ENCODE peak calls at places on chromosome 16, in seven cellular contexts. H is neural progenitor cell, T is GM23338, D is H1, E is astrocyte, V is MM.1S, Y is IMR-90. B is an unnamed sample. For H4K20me1, the result is how much of the 10 kb centered on the place peaks cover.

GRCh38 chr16:74691093-74691855 is 9.4 kb downstream of the MLKL start:
- DNase-seq in H (no peak), T (no peak), D (no peak), E (no peak), V (no peak), Y (peak), B (peak)

GRCh38 chr16:46555981-46556380 is 65.2 kb downstream of the SHCBP1 start:
- DNase-seq in H (no peak), T (no peak), D (no peak), E (no peak), V (no peak), Y (peak), B (peak)

GRCh38 chr16:56414366-56414765 is 11.0 kb downstream of the AMFR start:
- DNase-seq in H (no peak), T (no peak), D (no peak), E (no peak), V (no peak), Y (no peak), B (no peak)

GRCh38 chr16:14475370-14476139 is 154.5 kb downstream of the PARN start:
- DNase-seq in H (no peak), T (no peak), D (no peak), E (peak), V (no peak), Y (peak), B (peak)

GRCh38 chr16:26709175-26709574 is 357.6 kb upstream of the C16orf82 start:
- DNase-seq in H (no peak), T (peak), D (no peak), E (no peak), V (peak), Y (no peak), B (no peak)

GRCh38 chr16:88477631-88478030 is 24.6 kb downstream of the ZFPM1 start:
- DNase-seq in H (no peak), T (no peak), D (no peak), E (no peak), V (no peak), Y (no peak), B (no peak)

GRCh38 chr16:69417537-69418199 is 6.8 kb upstream of the CYB5B start:
- DNase-seq in H (no peak), T (peak), D (no peak), E (no peak), V (no peak), Y (no peak), B (peak)

GRCh38 chr16:17657037-17657436 is 186.3 kb upstream of the XYLT1 start:
- DNase-seq in H (no peak), T (peak), D (peak), E (no peak), V (no peak), Y (no peak), B (no peak)

GRCh38 chr16:89422527-89422904 is 67.8 kb downstream of the ANKRD11 start:
- DNase-seq in H (no peak), T (no peak), D (no peak), E (peak), V (peak), Y (peak), B (peak)

GRCh38 chr16:57092786-57093301 is 461 bp downstream of the CPNE2 start:
- DNase-seq in H (peak), T (peak), D (peak), E (no peak), V (peak), Y (no peak), B (peak)

GRCh38 chr16:29995330-29995910 is at the start of gene HIRIP3:
- DNase-seq in H (peak), T (peak), D (peak), E (peak), V (peak), Y (peak), B (peak)

GRCh38 chr16:56384074-56384721 is 41.1 kb downstream of the AMFR start:
- DNase-seq in H (no peak), T (no peak), D (no peak), E (no peak), V (no peak), Y (no peak), B (no peak)

GRCh38 chr16:80029706-80030481 is 429.4 kb upstream of the MAF start:
- DNase-seq in H (no peak), T (no peak), D (no peak), E (no peak), V (no peak), Y (no peak), B (no peak)

GRCh38 chr16:62966626-62967025 is 930.4 kb upstream of the CDH8 start:
- DNase-seq in H (no peak), T (no peak), D (no peak), E (no peak), V (no peak), Y (no peak), B (no peak)

GRCh38 chr16:83098536-83098935 is 471.8 kb downstream of the CDH13 start:
- DNase-seq in H (no peak), T (no peak), D (no peak), E (no peak), V (no peak), Y (no peak), B (peak)

GRCh38 chr16:50402298-50402895 is 33.6 kb upstream of the BRD7 start:
- DNase-seq in H (no peak), T (no peak), D (no peak), E (no peak), V (no peak), Y (no peak), B (no peak)

GRCh38 chr16:71811261-71811803 is 2.7 kb upstream of the AP1G1 start:
- DNase-seq in H (no peak), T (no peak), D (no peak), E (peak), V (no peak), Y (peak), B (peak)

GRCh38 chr16:56988948-56989945 is at the start of gene NLRC5:
- DNase-seq in H (peak), T (peak), D (peak), E (peak), V (peak), Y (peak), B (peak)

GRCh38 chr16:7303014-7303676 is 29.5 kb upstream of the RBFOX1 start:
- DNase-seq in H (peak), T (peak), D (peak), E (no peak), V (no peak), Y (no peak), B (no peak)

GRCh38 chr16:69711115-69711740 is 15.1 kb downstream of the NQO1 start:
- DNase-seq in H (no peak), T (no peak), D (peak), E (peak), V (no peak), Y (peak), B (peak)

GRCh38 chr16:20938426-20938825 is 37.9 kb downstream of the LYRM1 start:
- DNase-seq in H (no peak), T (no peak), D (no peak), E (peak), V (no peak), Y (peak), B (peak)

GRCh38 chr16:30063893-30064745 is 1.4 kb upstream of the ALDOA start:
- DNase-seq in H (peak), T (peak), D (peak), E (no peak), V (peak), Y (peak), B (peak)

GRCh38 chr16:23699100-23699499 is 13.9 kb downstream of the ERN2 start:
- DNase-seq in H (no peak), T (no peak), D (no peak), E (no peak), V (no peak), Y (no peak), B (no peak)

GRCh38 chr16:12341966-12342365 is 365.4 kb downstream of the SNX29 start:
- DNase-seq in H (no peak), T (no peak), D (no peak), E (no peak), V (no peak), Y (peak), B (peak)

GRCh38 chr16:12343913-12344312 is 367.4 kb downstream of the SNX29 start:
- DNase-seq in H (no peak), T (no peak), D (no peak), E (no peak), V (no peak), Y (no peak), B (no peak)

GRCh38 chr16:12347365-12347764 is 370.8 kb downstream of the SNX29 start:
- DNase-seq in H (no peak), T (no peak), D (no peak), E (no peak), V (no peak), Y (no peak), B (no peak)

GRCh38 chr16:12345349-12345748 is 368.8 kb downstream of the SNX29 start:
- DNase-seq in H (no peak), T (no peak), D (no peak), E (no peak), V (no peak), Y (no peak), B (no peak)

DNA sequence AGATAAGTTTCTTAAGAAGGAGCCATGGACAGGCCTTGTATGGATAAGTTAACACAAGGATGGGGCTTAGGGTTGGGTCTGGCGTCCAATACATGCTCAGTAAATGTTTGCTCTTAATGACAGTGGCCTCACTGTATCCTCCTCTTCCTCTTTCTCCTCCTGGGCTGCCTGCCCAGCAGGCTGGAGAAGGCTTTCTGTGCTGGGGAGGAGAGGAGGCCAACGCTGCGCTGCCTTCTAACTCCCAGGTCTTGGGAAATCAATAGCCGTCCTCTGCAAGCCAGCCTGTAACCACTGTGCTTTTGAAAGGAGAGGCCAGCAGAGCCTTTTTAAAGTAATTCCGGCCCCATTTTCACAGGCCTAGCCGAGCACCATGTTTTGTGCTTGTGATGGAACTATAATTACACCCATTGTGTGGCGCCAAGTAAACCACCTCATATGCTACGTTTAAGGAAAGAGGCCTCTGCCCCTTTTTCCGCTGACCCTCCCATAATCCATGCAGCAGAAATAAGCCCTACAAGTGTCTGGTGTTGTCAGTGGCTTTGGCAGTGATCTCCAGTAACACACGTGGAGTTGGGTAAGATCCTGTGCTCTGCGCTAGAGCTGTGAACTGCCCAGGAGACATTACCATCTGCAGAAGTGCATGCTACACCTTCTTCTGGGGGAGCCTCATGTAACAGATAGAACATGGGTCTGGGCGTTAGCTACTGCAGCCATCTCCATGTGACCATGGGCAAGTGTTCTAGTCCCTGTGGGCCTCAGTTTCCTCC is 368.2 kb downstream of the SNX29 start:
- DNase-seq in H (no peak), T (no peak), D (no peak), E (no peak), V (no peak), Y (no peak), B (no peak)
- H4K20me1 ChIP-seq in H (under half), T (under half), D (under half), E (under half), V (under half), Y (under half), B (under half)

DNA sequence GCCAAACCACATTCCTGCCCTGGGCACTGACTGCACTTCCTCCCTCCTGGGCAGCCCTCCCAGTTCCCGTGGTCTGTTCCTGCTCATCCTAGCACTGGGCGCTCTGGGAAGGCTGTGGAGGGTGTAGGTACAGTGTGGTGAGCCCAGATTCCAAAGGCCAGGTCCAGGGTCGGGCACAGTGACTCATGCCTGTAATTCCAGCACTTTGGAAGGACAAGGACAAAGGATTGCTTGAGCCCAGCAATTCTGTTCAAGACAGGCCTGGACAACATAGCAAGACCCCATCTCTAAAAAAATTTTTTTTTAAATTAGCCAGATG is 30.6 kb downstream of the C16orf74 start:
- DNase-seq in H (no peak), T (no peak), D (no peak), E (no peak), V (no peak), Y (no peak), B (peak)
- H4K20me1 ChIP-seq in H (under half), T (under half), D (under half), E (under half), V (under half), Y (under half), B (under half)

DNA sequence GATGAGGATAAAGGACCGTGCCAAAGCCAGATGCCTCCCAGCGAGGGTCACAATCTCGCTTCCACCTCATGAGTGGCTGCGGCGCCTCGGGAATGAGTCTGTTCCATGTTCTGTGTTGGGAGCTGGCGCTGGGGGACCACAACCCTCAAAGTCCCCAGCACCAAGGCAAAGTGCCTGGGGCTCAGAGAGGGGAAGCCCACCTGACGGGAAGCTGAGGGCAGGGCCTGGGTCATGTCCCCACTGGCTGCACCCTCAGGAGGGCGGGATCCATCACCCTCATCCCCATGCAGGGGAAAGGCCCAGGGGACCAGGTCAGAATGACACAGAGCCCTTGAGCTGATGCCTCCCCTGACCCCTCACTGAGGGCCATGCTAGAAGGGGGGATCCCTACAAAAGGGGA is 151.4 kb upstream of the PLCG2 start:
- DNase-seq in H (no peak), T (no peak), D (no peak), E (no peak), V (no peak), Y (no peak), B (no peak)
- H4K20me1 ChIP-seq in H (half or more), T (under half), D (under half), E (half or more), V (under half), Y (half or more), B (under half)

GRCh38 chr16:11679941-11680911 is 12.0 kb downstream of the SNN start:
- DNase-seq in H (no peak), T (no peak), D (no peak), E (no peak), V (peak), Y (no peak), B (no peak)

GRCh38 chr16:11681526-11681925 is 13.3 kb downstream of the SNN start:
- DNase-seq in H (no peak), T (no peak), D (no peak), E (no peak), V (peak), Y (no peak), B (no peak)

GRCh38 chr16:11682655-11683096 is 14.4 kb downstream of the SNN start:
- DNase-seq in H (no peak), T (no peak), D (no peak), E (peak), V (peak), Y (peak), B (peak)

GRCh38 chr16:11683140-11683539 is 14.9 kb downstream of the SNN start:
- DNase-seq in H (no peak), T (no peak), D (no peak), E (no peak), V (no peak), Y (no peak), B (no peak)

GRCh38 chr16:11681977-11682654 is 13.9 kb downstream of the SNN start:
- DNase-seq in H (no peak), T (no peak), D (no peak), E (no peak), V (peak), Y (no peak), B (no peak)
- H4K20me1 ChIP-seq in H (under half), T (under half), D (under half), E (half or more), V (under half), Y (half or more), B (under half)

GRCh38 chr16:67463059-67463458 is 17.9 kb downstream of the ATP6V0D1 start:
- DNase-seq in H (no peak), T (no peak), D (no peak), E (no peak), V (no peak), Y (no peak), B (peak)
- H4K20me1 ChIP-seq in H (under half), T (under half), D (under half), E (half or more), V (under half), Y (half or more), B (under half)

DNA sequence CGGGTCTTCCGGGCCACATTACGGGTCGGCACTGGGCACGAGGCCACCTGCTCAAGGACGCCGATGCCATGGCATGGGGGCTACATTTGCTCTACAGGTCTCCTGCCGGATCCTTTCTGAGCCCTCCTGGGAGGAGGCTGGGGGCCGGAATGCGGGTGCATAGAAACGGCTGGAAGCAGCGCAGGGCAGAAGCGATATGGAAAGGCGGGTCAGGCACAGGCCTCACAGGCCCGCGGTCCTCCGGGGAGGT is 28.4 kb downstream of the AXIN1 start:
- DNase-seq in H (no peak), T (no peak), D (no peak), E (no peak), V (no peak), Y (no peak), B (no peak)
- H4K20me1 ChIP-seq in H (half or more), T (under half), D (under half), E (half or more), V (under half), Y (half or more), B (under half)

DNA sequence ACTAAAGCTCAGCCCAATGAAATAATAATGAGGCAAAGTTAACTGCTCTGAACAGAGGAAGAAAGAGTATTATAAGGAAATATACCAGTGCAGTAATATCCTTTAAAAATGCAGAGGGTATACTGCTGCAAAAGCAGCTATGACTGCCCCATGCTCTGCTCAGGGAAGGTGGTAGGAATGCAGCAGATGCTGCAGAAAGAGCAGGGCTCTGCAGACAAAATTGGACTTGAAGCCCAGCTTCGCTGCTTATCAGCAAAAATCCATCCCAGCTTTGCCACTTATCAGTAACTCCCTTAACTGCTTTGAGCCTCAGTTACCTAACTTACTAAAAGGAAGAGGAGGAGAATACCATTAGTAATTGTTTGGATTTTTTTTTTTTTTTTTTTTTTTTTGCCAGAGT is 533.8 kb upstream of the CDH5 start:
- DNase-seq in H (no peak), T (no peak), D (no peak), E (no peak), V (no peak), Y (no peak), B (no peak)
- H4K20me1 ChIP-seq in H (under half), T (under half), D (under half), E (under half), V (under half), Y (under half), B (under half)

GRCh38 chr16:84592718-84593117 is 25.2 kb downstream of the COTL1 start:
- DNase-seq in H (no peak), T (no peak), D (no peak), E (no peak), V (no peak), Y (no peak), B (no peak)

GRCh38 chr16:84585886-84586285 is 32.0 kb downstream of the COTL1 start:
- DNase-seq in H (peak), T (peak), D (peak), E (no peak), V (peak), Y (no peak), B (no peak)

GRCh38 chr16:84593825-84594724 is 23.8 kb downstream of the COTL1 start:
- DNase-seq in H (no peak), T (peak), D (no peak), E (no peak), V (peak), Y (no peak), B (no peak)

GRCh38 chr16:84588991-84589390 is 28.9 kb downstream of the COTL1 start:
- DNase-seq in H (no peak), T (no peak), D (no peak), E (no peak), V (no peak), Y (no peak), B (no peak)

GRCh38 chr16:84589975-84590719 is 27.7 kb downstream of the COTL1 start:
- DNase-seq in H (no peak), T (no peak), D (no peak), E (no peak), V (no peak), Y (no peak), B (no peak)
- H4K20me1 ChIP-seq in H (under half), T (under half), D (under half), E (half or more), V (under half), Y (half or more), B (under half)